ENCODE peak calls at places on chromosomes 3 and 15, in five cellular contexts. M is frontal cortex, I is astrocyte, O is skeletal muscle cell, U is ascending aorta. W is an unnamed sample.

GRCh38 chr3:15861163-15861562 is 63.4 kb upstream of the ANKRD28 start:
- DNase-seq in O (no peak), M (no peak), U (no peak), I (no peak), W (no peak)

GRCh38 chr3:65919841-65920240 is 118.9 kb downstream of the MAGI1 start:
- DNase-seq in U (no peak), O (no peak), I (peak), M (no peak), W (no peak)

GRCh38 chr3:43629254-43629653 is 7.4 kb upstream of the ANO10 start:
- DNase-seq in U (no peak), O (no peak), I (no peak), M (no peak), W (no peak)

GRCh38 chr3:29759443-29760033 is 478.7 kb downstream of the RBMS3 start:
- DNase-seq in I (peak), O (no peak), U (no peak), M (no peak), W (no peak)

GRCh38 chr3:64343692-64344440 is 118.6 kb upstream of the PRICKLE2 start:
- DNase-seq in I (peak), M (no peak), O (peak), U (no peak), W (no peak)

GRCh38 chr3:127215714-127216414 is 22.9 kb downstream of the PRR23E start:
- DNase-seq in U (no peak), M (no peak), I (no peak), O (no peak), W (no peak)

GRCh38 chr15:89332446-89332845 is 2.2 kb downstream of the POLG start:
- DNase-seq in O (no peak), M (no peak), I (no peak), U (no peak), W (no peak)

GRCh38 chr3:13370609-13371008 is 49.5 kb downstream of the NUP210 start:
- DNase-seq in O (no peak), I (no peak), U (no peak), M (no peak), W (no peak)

GRCh38 chr3:6799264-6799915 is 61.5 kb upstream of the GRM7 start:
- DNase-seq in U (no peak), O (no peak), I (no peak), M (no peak), W (peak)

GRCh38 chr3:78204977-78205376 is 1165.1 kb downstream of the ROBO2 start:
- DNase-seq in I (peak), O (peak), U (no peak), M (no peak), W (no peak)

GRCh38 chr3:112846764-112847163 is at the start of gene CD200R1L:
- DNase-seq in U (no peak), O (no peak), I (no peak), M (no peak), W (no peak)

GRCh38 chr3:106401666-106402319 is 533.0 kb upstream of the CBLB start:
- DNase-seq in U (no peak), I (peak), M (no peak), O (no peak), W (no peak)

GRCh38 chr3:107206141-107206540 is 171.1 kb upstream of the CCDC54 start:
- DNase-seq in M (no peak), I (peak), O (no peak), U (no peak), W (peak)

GRCh38 chr15:25504307-25504706 is 65.5 kb upstream of the UBE3A start:
- DNase-seq in M (no peak), O (peak), I (peak), U (no peak), W (no peak)

W was measured in T47D.